ENCODE peak calls at places on chromosomes 3 and 15, in seven cellular contexts. One of them, this sample, is unnamed. For H3K9me3, the result is how much of the 10 kb centered on the place peaks cover.

GRCh38 chr3:8869613-8870012 is 93.7 kb downstream of the RAD18 start:
- DNase-seq in PC-3: peak
- DNase-seq in DND-41: no peak
- DNase-seq in Karpas-422: no peak
- DNase-seq in fibroblast of lung: peak
- DNase-seq in neuronal stem cell: peak
- DNase-seq in keratinocyte: peak
- DNase-seq in this sample: peak

GRCh38 chr3:9091811-9092210 is 128.5 kb upstream of the RAD18 start:
- DNase-seq in Karpas-422: no peak
- DNase-seq in PC-3: no peak
- DNase-seq in keratinocyte: no peak
- DNase-seq in neuronal stem cell: no peak
- DNase-seq in DND-41: no peak
- DNase-seq in fibroblast of lung: no peak
- DNase-seq in this sample: peak

GRCh38 chr3:172102123-172102882 is 62.9 kb downstream of the FNDC3B start:
- DNase-seq in DND-41: peak
- DNase-seq in fibroblast of lung: no peak
- DNase-seq in keratinocyte: no peak
- DNase-seq in Karpas-422: no peak
- DNase-seq in neuronal stem cell: no peak
- DNase-seq in PC-3: no peak
- DNase-seq in this sample: no peak

GRCh38 chr15:101372149-101372577 is 77.1 kb upstream of the SNRPA1 start:
- DNase-seq in DND-41: no peak
- DNase-seq in Karpas-422: no peak
- DNase-seq in neuronal stem cell: no peak
- DNase-seq in keratinocyte: no peak
- DNase-seq in fibroblast of lung: peak
- DNase-seq in PC-3: peak
- DNase-seq in this sample: peak

GRCh38 chr3:39671600-39671999 is 137.8 kb upstream of the MYRIP start:
- DNase-seq in PC-3: no peak
- DNase-seq in keratinocyte: no peak
- DNase-seq in neuronal stem cell: no peak
- DNase-seq in DND-41: no peak
- DNase-seq in Karpas-422: no peak
- DNase-seq in fibroblast of lung: no peak
- DNase-seq in this sample: no peak

GRCh38 chr3:46228259-46229222 is 13.7 kb upstream of the CCR3 start:
- DNase-seq in fibroblast of lung: peak
- DNase-seq in PC-3: peak
- DNase-seq in DND-41: no peak
- DNase-seq in keratinocyte: peak
- DNase-seq in neuronal stem cell: no peak
- DNase-seq in Karpas-422: no peak
- DNase-seq in this sample: peak

GRCh38 chr3:129942296-129942695 is 32.2 kb upstream of the TRH start:
- DNase-seq in keratinocyte: no peak
- DNase-seq in PC-3: peak
- DNase-seq in fibroblast of lung: peak
- DNase-seq in Karpas-422: peak
- DNase-seq in DND-41: peak
- DNase-seq in neuronal stem cell: peak
- DNase-seq in this sample: peak

GRCh38 chr15:49468440-49468839 is 45.4 kb downstream of the FGF7 start:
- DNase-seq in PC-3: peak
- DNase-seq in DND-41: no peak
- DNase-seq in keratinocyte: no peak
- DNase-seq in Karpas-422: no peak
- DNase-seq in neuronal stem cell: no peak
- DNase-seq in fibroblast of lung: peak
- DNase-seq in this sample: peak

GRCh38 chr3:11362600-11362999 is 90.4 kb downstream of the ATG7 start:
- DNase-seq in fibroblast of lung: no peak
- DNase-seq in Karpas-422: no peak
- DNase-seq in neuronal stem cell: no peak
- DNase-seq in PC-3: no peak
- DNase-seq in DND-41: no peak
- DNase-seq in keratinocyte: no peak
- DNase-seq in this sample: peak

GRCh38 chr15:38217181-38217580 is 35.5 kb upstream of the SPRED1 start:
- DNase-seq in fibroblast of lung: peak
- DNase-seq in keratinocyte: no peak
- DNase-seq in neuronal stem cell: no peak
- DNase-seq in Karpas-422: peak
- DNase-seq in DND-41: peak
- DNase-seq in PC-3: peak
- DNase-seq in this sample: peak

GRCh38 chr15:35777016-35777415 is 231.1 kb upstream of the DPH6 start:
- DNase-seq in neuronal stem cell: no peak
- DNase-seq in PC-3: no peak
- DNase-seq in Karpas-422: no peak
- DNase-seq in fibroblast of lung: no peak
- DNase-seq in DND-41: no peak
- DNase-seq in keratinocyte: no peak
- DNase-seq in this sample: no peak
- H3K4me2 ChIP-seq in neuronal stem cell: no peak
- H3K4me2 ChIP-seq in PC-3: no peak
- H3K4me2 ChIP-seq in Karpas-422: no peak
- H3K4me2 ChIP-seq in fibroblast of lung: no peak
- H3K4me2 ChIP-seq in DND-41: no peak
- H3K4me2 ChIP-seq in keratinocyte: no peak
- H3K4me2 ChIP-seq in this sample: no peak

GRCh38 chr15:95693917-95694316 is 636.6 kb upstream of the NR2F2 start:
- DNase-seq in PC-3: no peak
- DNase-seq in DND-41: no peak
- DNase-seq in keratinocyte: no peak
- DNase-seq in Karpas-422: no peak
- DNase-seq in fibroblast of lung: peak
- DNase-seq in neuronal stem cell: no peak
- DNase-seq in this sample: peak

GRCh38 chr15:95698971-95699370 is 631.5 kb upstream of the NR2F2 start:
- DNase-seq in neuronal stem cell: no peak
- DNase-seq in keratinocyte: no peak
- DNase-seq in Karpas-422: no peak
- DNase-seq in DND-41: no peak
- DNase-seq in fibroblast of lung: no peak
- DNase-seq in PC-3: no peak
- DNase-seq in this sample: peak

GRCh38 chr15:95701410-95701809 is 629.1 kb upstream of the NR2F2 start:
- DNase-seq in fibroblast of lung: no peak
- DNase-seq in Karpas-422: no peak
- DNase-seq in PC-3: no peak
- DNase-seq in DND-41: no peak
- DNase-seq in neuronal stem cell: no peak
- DNase-seq in keratinocyte: no peak
- DNase-seq in this sample: no peak

GRCh38 chr15:95698230-95698629 is 632.3 kb upstream of the NR2F2 start:
- DNase-seq in DND-41: no peak
- DNase-seq in Karpas-422: no peak
- DNase-seq in fibroblast of lung: no peak
- DNase-seq in neuronal stem cell: no peak
- DNase-seq in keratinocyte: no peak
- DNase-seq in PC-3: no peak
- DNase-seq in this sample: no peak

GRCh38 chr15:95699578-95699977 is 630.9 kb upstream of the NR2F2 start:
- DNase-seq in fibroblast of lung: no peak
- DNase-seq in neuronal stem cell: no peak
- DNase-seq in DND-41: no peak
- DNase-seq in PC-3: no peak
- DNase-seq in Karpas-422: no peak
- DNase-seq in keratinocyte: no peak
- DNase-seq in this sample: no peak
- H3K9me3 ChIP-seq in fibroblast of lung: under half
- H3K9me3 ChIP-seq in neuronal stem cell: under half
- H3K9me3 ChIP-seq in DND-41: under half
- H3K9me3 ChIP-seq in PC-3: under half
- H3K9me3 ChIP-seq in Karpas-422: under half
- H3K9me3 ChIP-seq in keratinocyte: under half
- H3K9me3 ChIP-seq in this sample: under half

DNA sequence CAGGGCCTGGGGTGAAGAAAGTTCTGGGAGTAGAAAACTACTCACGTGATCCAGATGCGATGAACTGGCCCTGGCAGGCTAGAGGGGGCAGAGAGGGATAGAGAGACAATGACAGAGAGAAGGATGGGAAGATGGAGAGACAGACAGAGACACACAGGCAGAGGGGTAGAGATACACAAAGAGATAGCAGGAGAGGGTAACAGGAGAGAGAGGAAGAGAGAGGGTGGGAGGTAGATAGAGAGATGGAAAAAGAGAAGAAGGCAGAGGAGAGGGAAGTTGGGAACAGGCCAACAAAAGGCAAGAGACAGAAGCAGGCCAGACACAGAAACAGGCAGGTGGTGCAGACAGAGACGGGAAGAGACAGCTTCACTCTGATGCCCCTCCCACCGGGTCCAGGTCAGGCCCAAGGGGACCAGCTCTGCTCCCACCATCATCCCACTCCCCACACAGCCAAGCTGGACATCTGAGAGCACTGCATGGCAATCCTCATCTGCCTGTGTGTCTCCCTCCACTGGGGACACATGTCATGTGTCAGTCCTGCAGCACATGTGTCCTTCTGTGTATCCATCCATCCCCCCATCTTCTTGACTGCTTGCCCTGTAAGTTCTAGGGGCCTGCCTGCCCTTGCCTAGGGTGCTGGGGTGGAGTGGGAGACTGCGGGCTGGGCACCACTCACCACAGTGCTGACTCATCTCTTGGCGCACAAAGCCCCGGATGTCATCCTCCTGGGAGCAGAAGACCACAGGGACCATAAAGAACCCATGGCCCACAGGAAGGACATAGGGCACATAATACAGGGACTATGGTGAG is 2.2 kb upstream of the UCN2 start:
- DNase-seq in keratinocyte: no peak
- DNase-seq in fibroblast of lung: peak
- DNase-seq in PC-3: peak
- DNase-seq in DND-41: no peak
- DNase-seq in Karpas-422: peak
- DNase-seq in neuronal stem cell: no peak
- DNase-seq in this sample: peak
- H3K9ac ChIP-seq in keratinocyte: no peak
- H3K9ac ChIP-seq in fibroblast of lung: no peak
- H3K9ac ChIP-seq in PC-3: peak
- H3K9ac ChIP-seq in DND-41: no peak
- H3K9ac ChIP-seq in Karpas-422: peak
- H3K9ac ChIP-seq in neuronal stem cell: no peak
- H3K9ac ChIP-seq in this sample: no peak

GRCh38 chr3:108416111-108416869 is 94.1 kb downstream of the MYH15 start:
- DNase-seq in fibroblast of lung: no peak
- DNase-seq in PC-3: peak
- DNase-seq in neuronal stem cell: no peak
- DNase-seq in Karpas-422: no peak
- DNase-seq in DND-41: no peak
- DNase-seq in keratinocyte: no peak
- DNase-seq in this sample: peak
- H3K4me2 ChIP-seq in fibroblast of lung: no peak
- H3K4me2 ChIP-seq in PC-3: no peak
- H3K4me2 ChIP-seq in neuronal stem cell: no peak
- H3K4me2 ChIP-seq in Karpas-422: no peak
- H3K4me2 ChIP-seq in DND-41: no peak
- H3K4me2 ChIP-seq in keratinocyte: no peak
- H3K4me2 ChIP-seq in this sample: no peak

GRCh38 chr3:462851-463250 is 266.3 kb downstream of the CHL1 start:
- DNase-seq in DND-41: no peak
- DNase-seq in keratinocyte: no peak
- DNase-seq in PC-3: no peak
- DNase-seq in fibroblast of lung: no peak
- DNase-seq in Karpas-422: no peak
- DNase-seq in neuronal stem cell: no peak
- DNase-seq in this sample: no peak
- H3K9me3 ChIP-seq in DND-41: under half
- H3K9me3 ChIP-seq in keratinocyte: under half
- H3K9me3 ChIP-seq in PC-3: under half
- H3K9me3 ChIP-seq in fibroblast of lung: under half
- H3K9me3 ChIP-seq in Karpas-422: under half
- H3K9me3 ChIP-seq in neuronal stem cell: under half
- H3K9me3 ChIP-seq in this sample: under half

GRCh38 chr15:75347222-75348033 is 589 bp downstream of the NEIL1 start:
- DNase-seq in DND-41: no peak
- DNase-seq in PC-3: peak
- DNase-seq in fibroblast of lung: peak
- DNase-seq in neuronal stem cell: no peak
- DNase-seq in keratinocyte: no peak
- DNase-seq in Karpas-422: peak
- DNase-seq in this sample: peak

GRCh38 chr15:75348034-75348562 is 1.3 kb downstream of the NEIL1 start:
- DNase-seq in PC-3: no peak
- DNase-seq in neuronal stem cell: no peak
- DNase-seq in Karpas-422: no peak
- DNase-seq in fibroblast of lung: no peak
- DNase-seq in keratinocyte: no peak
- DNase-seq in DND-41: no peak
- DNase-seq in this sample: peak

GRCh38 chr15:75346796-75347221 is at the start of gene NEIL1:
- DNase-seq in PC-3: peak
- DNase-seq in DND-41: no peak
- DNase-seq in Karpas-422: no peak
- DNase-seq in fibroblast of lung: peak
- DNase-seq in keratinocyte: no peak
- DNase-seq in neuronal stem cell: no peak
- DNase-seq in this sample: no peak

GRCh38 chr15:75349851-75350588 is 3.2 kb downstream of the NEIL1 start:
- DNase-seq in neuronal stem cell: no peak
- DNase-seq in fibroblast of lung: no peak
- DNase-seq in keratinocyte: no peak
- DNase-seq in PC-3: no peak
- DNase-seq in Karpas-422: peak
- DNase-seq in DND-41: peak
- DNase-seq in this sample: no peak

DNA sequence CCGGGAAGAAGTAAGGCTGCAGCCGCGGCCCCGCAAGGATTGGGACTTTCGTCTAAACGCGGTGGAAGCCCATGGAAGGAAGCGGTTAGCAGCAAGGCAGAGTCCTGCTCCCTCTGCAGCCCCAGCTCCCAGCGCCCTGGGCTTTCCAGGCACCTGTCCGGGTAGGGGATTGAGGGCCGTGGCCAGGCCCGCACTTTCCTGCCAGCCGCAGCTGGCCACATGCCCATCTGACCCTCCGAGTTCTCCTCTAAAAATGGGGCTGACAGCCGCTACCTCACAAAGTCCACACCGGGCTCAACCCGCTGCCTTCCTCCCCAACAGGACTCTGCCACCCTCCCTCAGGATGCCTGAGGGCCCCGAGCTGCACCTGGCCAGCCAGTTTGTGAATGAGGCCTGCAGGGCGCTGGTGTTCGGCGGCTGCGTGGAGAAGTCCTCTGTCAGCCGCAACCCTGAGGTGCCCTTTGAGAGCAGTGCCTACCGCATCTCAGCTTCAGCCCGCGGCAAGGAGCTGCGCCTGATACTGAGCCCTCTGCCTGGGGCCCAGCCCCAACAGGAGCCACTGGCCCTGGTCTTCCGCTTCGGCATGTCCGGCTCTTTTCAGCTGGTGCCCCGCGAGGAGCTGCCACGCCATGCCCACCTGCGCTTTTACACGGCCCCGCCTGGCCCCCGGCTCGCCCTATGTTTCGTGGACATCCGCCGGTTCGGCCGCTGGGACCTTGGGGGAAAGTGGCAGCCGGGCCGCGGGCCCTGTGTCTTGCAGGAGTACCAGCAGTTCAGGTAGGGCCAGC is 1.9 kb downstream of the NEIL1 start:
- DNase-seq in PC-3: no peak
- DNase-seq in Karpas-422: no peak
- DNase-seq in DND-41: no peak
- DNase-seq in fibroblast of lung: no peak
- DNase-seq in neuronal stem cell: no peak
- DNase-seq in keratinocyte: no peak
- DNase-seq in this sample: peak
- H3K9ac ChIP-seq in PC-3: peak
- H3K9ac ChIP-seq in Karpas-422: peak
- H3K9ac ChIP-seq in DND-41: no peak
- H3K9ac ChIP-seq in fibroblast of lung: no peak
- H3K9ac ChIP-seq in neuronal stem cell: peak
- H3K9ac ChIP-seq in keratinocyte: peak
- H3K9ac ChIP-seq in this sample: peak

This sample was measured in GM23248.